ENCODE peak calls at places on chromosome 18, in eight cellular contexts. E, C, W, Z, X, M, F and S are unnamed samples. For H3K4me1, the result is how much of the 10 kb centered on the place peaks cover.

GRCh38 chr18:45521151-45521550 is 94.1 kb upstream of the SLC14A2 start:
- DNase-seq in E (no peak), C (no peak), W (no peak), Z (no peak), X (no peak), M (peak), F (no peak), S (no peak)

GRCh38 chr18:40208951-40209350 is 1746.1 kb upstream of the PIK3C3 start:
- DNase-seq in E (no peak), C (no peak), W (no peak), Z (no peak), X (no peak), M (no peak), F (no peak), S (no peak)

GRCh38 chr18:25056456-25056855 is 295.5 kb downstream of the ZNF521 start:
- DNase-seq in E (no peak), C (no peak), W (no peak), Z (no peak), X (no peak), M (no peak), F (no peak), S (no peak)

GRCh38 chr18:78411539-78411938 is 568.1 kb upstream of the SALL3 start:
- DNase-seq in E (no peak), C (no peak), W (no peak), Z (no peak), X (no peak), M (no peak), F (no peak), S (no peak)

GRCh38 chr18:26526966-26527234 is 21.5 kb downstream of the KCTD1 start:
- DNase-seq in E (no peak), C (no peak), W (no peak), Z (no peak), X (no peak), M (no peak), F (no peak), S (no peak)

GRCh38 chr18:31774960-31775359 is 14.3 kb upstream of the SLC25A52 start:
- DNase-seq in E (no peak), C (no peak), W (no peak), Z (no peak), X (no peak), M (no peak), F (no peak), S (no peak)

GRCh38 chr18:45518770-45519169 is 96.5 kb upstream of the SLC14A2 start:
- DNase-seq in E (no peak), C (no peak), W (no peak), Z (no peak), X (no peak), M (no peak), F (no peak), S (no peak)

GRCh38 chr18:48061781-48062570 is 131.5 kb upstream of the SMAD2 start:
- DNase-seq in E (no peak), C (no peak), W (no peak), Z (no peak), X (no peak), M (no peak), F (no peak), S (no peak)

GRCh38 chr18:74609535-74609934 is 11.9 kb downstream of the ZNF407 start:
- DNase-seq in E (no peak), C (no peak), W (no peak), Z (no peak), X (no peak), M (peak), F (no peak), S (no peak)

GRCh38 chr18:46411862-46412690 is 244.9 kb downstream of the LOXHD1 start:
- DNase-seq in E (peak), C (peak), W (no peak), Z (peak), X (peak), M (no peak), F (peak), S (no peak)

GRCh38 chr18:79523738-79524180 is 128.0 kb downstream of the NFATC1 start:
- DNase-seq in E (peak), C (no peak), W (peak), Z (no peak), X (no peak), M (no peak), F (peak), S (no peak)

GRCh38 chr18:28791101-28791500 is 614.2 kb upstream of the CDH2 start:
- DNase-seq in E (no peak), C (no peak), W (no peak), Z (no peak), X (no peak), M (no peak), F (no peak), S (no peak)

GRCh38 chr18:51066273-51066672 is 36.3 kb downstream of the SMAD4 start:
- DNase-seq in E (no peak), C (no peak), W (no peak), Z (no peak), X (no peak), M (peak), F (no peak), S (no peak)

GRCh38 chr18:55779711-55780590 is 192.0 kb upstream of the TCF4 start:
- DNase-seq in E (peak), C (peak), W (peak), Z (no peak), X (no peak), M (peak), F (peak), S (peak)

GRCh38 chr18:45957100-45957499 is 10.0 kb downstream of the EPG5 start:
- DNase-seq in E (no peak), C (no peak), W (no peak), Z (no peak), X (no peak), M (peak), F (no peak), S (no peak)

GRCh38 chr18:75727479-75727878 is 300.0 kb upstream of the SMIM21 start:
- DNase-seq in E (peak), C (peak), W (peak), Z (no peak), X (no peak), M (peak), F (no peak), S (no peak)

GRCh38 chr18:8870528-8870927 is 165.2 kb downstream of the MTCL1 start:
- DNase-seq in E (no peak), C (no peak), W (no peak), Z (no peak), X (no peak), M (no peak), F (no peak), S (no peak)

GRCh38 chr18:7021994-7022840 is 95.4 kb downstream of the LAMA1 start:
- DNase-seq in E (no peak), C (no peak), W (peak), Z (no peak), X (no peak), M (peak), F (no peak), S (no peak)

GRCh38 chr18:6207119-6207518 is 207.6 kb downstream of the L3MBTL4 start:
- DNase-seq in E (no peak), C (no peak), W (no peak), Z (no peak), X (no peak), M (peak), F (no peak), S (no peak)

GRCh38 chr18:9174302-9174701 is 37.7 kb downstream of the ANKRD12 start:
- DNase-seq in E (no peak), C (no peak), W (no peak), Z (no peak), X (no peak), M (no peak), F (no peak), S (no peak)

GRCh38 chr18:8882632-8883408 is 177.5 kb downstream of the MTCL1 start:
- DNase-seq in E (no peak), C (no peak), W (no peak), Z (no peak), X (no peak), M (no peak), F (no peak), S (no peak)

GRCh38 chr18:9032519-9032918 is 70.0 kb upstream of the NDUFV2 start:
- DNase-seq in E (no peak), C (no peak), W (no peak), Z (no peak), X (no peak), M (no peak), F (no peak), S (no peak)

GRCh38 chr18:48832961-48833700 is 117.6 kb downstream of the SMAD7 start:
- DNase-seq in E (peak), C (no peak), W (peak), Z (peak), X (peak), M (peak), F (peak), S (no peak)

GRCh38 chr18:56052202-56052601 is 464.2 kb upstream of the TCF4 start:
- DNase-seq in E (no peak), C (no peak), W (no peak), Z (no peak), X (no peak), M (no peak), F (no peak), S (no peak)

GRCh38 chr18:75483662-75484061 is 56.2 kb upstream of the SMIM21 start:
- DNase-seq in E (no peak), C (no peak), W (no peak), Z (no peak), X (no peak), M (no peak), F (no peak), S (no peak)

GRCh38 chr18:46169464-46169941 is 65.3 kb downstream of the HAUS1 start:
- DNase-seq in E (peak), C (no peak), W (no peak), Z (no peak), X (no peak), M (peak), F (no peak), S (no peak)

GRCh38 chr18:49744395-49744987 is 68.8 kb downstream of the ACAA2 start:
- DNase-seq in E (no peak), C (no peak), W (no peak), Z (no peak), X (no peak), M (no peak), F (no peak), S (no peak)

GRCh38 chr18:40283560-40283959 is 1671.5 kb upstream of the PIK3C3 start:
- DNase-seq in E (no peak), C (no peak), W (no peak), Z (no peak), X (no peak), M (no peak), F (no peak), S (no peak)

GRCh38 chr18:9706081-9706935 is 1.8 kb upstream of the RAB31 start:
- DNase-seq in E (peak), C (no peak), W (no peak), Z (no peak), X (no peak), M (peak), F (no peak), S (no peak)

GRCh38 chr18:5167827-5168226 is 29.2 kb downstream of the AKAIN1 start:
- DNase-seq in E (no peak), C (no peak), W (no peak), Z (no peak), X (no peak), M (no peak), F (no peak), S (no peak)

GRCh38 chr18:24949908-24950307 is 402.1 kb downstream of the ZNF521 start:
- DNase-seq in E (no peak), C (no peak), W (no peak), Z (no peak), X (no peak), M (no peak), F (no peak), S (no peak)

DNA sequence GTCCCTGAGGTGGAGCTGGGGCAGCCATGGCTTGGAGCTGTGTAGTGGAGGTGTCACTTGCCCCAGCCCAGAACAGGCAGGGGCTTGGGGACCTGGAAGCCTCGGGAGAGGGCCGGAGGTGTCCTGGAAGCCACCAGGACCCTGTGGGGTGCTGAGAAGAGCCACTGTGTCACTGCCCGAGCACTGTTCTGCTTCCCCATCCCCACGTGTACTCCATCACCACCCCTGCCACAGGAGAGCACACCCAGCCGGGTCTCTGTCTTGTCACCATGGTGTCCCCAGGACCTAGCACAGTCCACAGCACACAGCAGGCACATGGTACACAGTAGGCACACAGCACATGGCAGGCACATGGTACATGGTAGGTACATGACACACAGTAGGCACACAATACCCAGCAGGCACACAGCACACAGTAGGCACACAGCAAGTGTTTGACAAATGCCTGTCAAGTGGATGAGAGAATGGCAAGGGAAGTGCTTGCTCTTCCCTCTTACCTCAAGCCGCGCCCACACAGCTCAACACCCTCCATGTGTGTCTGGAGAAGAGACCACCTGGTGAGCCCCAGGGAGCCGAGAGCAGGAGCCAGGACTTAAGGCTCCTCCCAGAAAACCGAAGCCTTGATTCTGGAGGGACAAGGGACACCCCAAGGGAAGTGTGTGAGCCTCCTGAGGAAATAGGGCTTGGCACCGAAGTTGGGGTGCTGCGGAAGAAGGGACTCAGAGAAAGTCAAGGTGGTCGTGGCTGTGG is 13.3 kb downstream of the MBP start:
- DNase-seq in E (no peak), C (no peak), W (no peak), Z (no peak), X (peak), M (no peak), F (no peak), S (peak)
- TF ChIP-seq POLR2A in E (no peak), C (no peak), W (no peak), Z (no peak), X (no peak), M (no peak), F (no peak), S (no peak)

GRCh38 chr18:14144628-14144895 is 12.3 kb upstream of the ZNF519 start:
- DNase-seq in E (no peak), C (no peak), W (no peak), Z (no peak), X (no peak), M (no peak), F (no peak), S (no peak)
- H3K4me1 ChIP-seq in E (under half), C (under half), W (under half), Z (under half), X (under half), M (under half), F (under half), S (under half)

DNA sequence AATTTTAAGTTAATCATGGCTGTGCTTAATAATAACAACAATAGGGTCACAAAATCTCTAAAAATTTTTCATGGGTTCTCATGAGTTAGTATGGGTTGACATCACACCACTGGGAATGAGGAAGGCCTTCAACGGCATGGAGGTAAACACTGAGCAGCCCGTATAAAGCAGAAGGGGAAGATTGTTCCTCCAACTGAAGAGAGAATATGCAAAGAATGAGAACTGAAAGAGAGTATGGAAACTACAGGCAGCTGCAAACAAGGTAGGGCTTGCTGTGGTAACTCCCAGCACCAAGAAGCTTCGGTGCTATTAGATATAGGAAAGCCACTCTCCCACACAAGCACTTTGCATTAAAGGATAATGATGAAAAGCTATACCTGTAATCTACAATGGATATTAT is 1242.3 kb upstream of the CELF4 start:
- DNase-seq in E (no peak), C (no peak), W (no peak), Z (no peak), X (no peak), M (no peak), F (no peak), S (no peak)
- TF ChIP-seq POLR2A in E (no peak), C (no peak), W (no peak), Z (no peak), X (no peak), M (no peak), F (no peak), S (no peak)

DNA sequence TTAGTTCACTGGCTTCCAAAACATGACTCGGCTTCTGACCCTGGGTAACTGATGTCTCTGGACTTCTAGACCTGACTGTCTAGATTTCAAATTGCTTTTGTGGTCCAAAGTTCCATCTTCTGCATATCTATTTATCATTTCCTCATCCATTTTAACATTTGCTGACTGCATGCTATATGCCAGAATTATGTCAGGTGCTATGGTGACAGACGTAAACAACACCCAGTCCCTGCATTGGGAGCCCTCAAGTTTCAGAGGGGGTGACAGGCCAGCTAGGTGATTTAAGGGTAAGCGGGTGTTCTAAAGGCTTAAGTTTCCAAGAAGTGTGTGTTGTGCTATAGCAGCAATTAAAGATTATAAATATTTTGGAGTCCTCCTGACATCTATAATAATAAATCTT is 140.8 kb downstream of the PIEZO2 start:
- DNase-seq in E (no peak), C (no peak), W (no peak), Z (no peak), X (no peak), M (no peak), F (no peak), S (no peak)
- H3K4me1 ChIP-seq in E (under half), C (under half), W (under half), Z (under half), X (under half), M (under half), F (under half), S (under half)

GRCh38 chr18:12944724-12945123 is 3.1 kb upstream of the SEH1L start:
- DNase-seq in E (peak), C (no peak), W (peak), Z (peak), X (no peak), M (no peak), F (peak), S (peak)
- TF ChIP-seq POLR2A in E (no peak), C (no peak), W (no peak), Z (no peak), X (no peak), M (no peak), F (no peak), S (no peak)

GRCh38 chr18:54250846-54251251 is 18.5 kb upstream of the POLI start:
- DNase-seq in E (no peak), C (no peak), W (no peak), Z (no peak), X (no peak), M (no peak), F (no peak), S (no peak)

GRCh38 chr18:54251606-54252400 is 17.5 kb upstream of the POLI start:
- DNase-seq in E (no peak), C (no peak), W (no peak), Z (no peak), X (no peak), M (no peak), F (no peak), S (no peak)

GRCh38 chr18:54254265-54254758 is 15.0 kb upstream of the POLI start:
- DNase-seq in E (no peak), C (no peak), W (no peak), Z (no peak), X (no peak), M (peak), F (no peak), S (no peak)

GRCh38 chr18:54257015-54257414 is 12.3 kb upstream of the POLI start:
- DNase-seq in E (no peak), C (no peak), W (no peak), Z (no peak), X (no peak), M (no peak), F (no peak), S (no peak)

GRCh38 chr18:54255141-54255540 is 14.2 kb upstream of the POLI start:
- DNase-seq in E (no peak), C (no peak), W (no peak), Z (no peak), X (no peak), M (no peak), F (no peak), S (no peak)
- H3K4me1 ChIP-seq in E (under half), C (under half), W (under half), Z (under half), X (under half), M (under half), F (under half), S (under half)

GRCh38 chr18:23170137-23170536 is 34.9 kb downstream of the CABLES1 start:
- DNase-seq in E (no peak), C (no peak), W (no peak), Z (no peak), X (no peak), M (no peak), F (no peak), S (no peak)
- TF ChIP-seq POLR2A in E (no peak), C (no peak), W (no peak), Z (no peak), X (no peak), M (no peak), F (no peak), S (no peak)

GRCh38 chr18:59695551-59695950 is 1.7 kb downstream of the CCBE1 start:
- DNase-seq in E (no peak), C (no peak), W (no peak), Z (no peak), X (no peak), M (no peak), F (no peak), S (no peak)

GRCh38 chr18:59696311-59697235 is 650 bp downstream of the CCBE1 start:
- DNase-seq in E (peak), C (peak), W (peak), Z (no peak), X (no peak), M (peak), F (no peak), S (peak)

GRCh38 chr18:59699061-59699460 is 1.8 kb upstream of the CCBE1 start:
- DNase-seq in E (no peak), C (no peak), W (no peak), Z (no peak), X (no peak), M (no peak), F (no peak), S (no peak)

GRCh38 chr18:59699750-59700534 is 2.7 kb upstream of the CCBE1 start:
- DNase-seq in E (no peak), C (no peak), W (no peak), Z (no peak), X (no peak), M (no peak), F (no peak), S (no peak)

DNA sequence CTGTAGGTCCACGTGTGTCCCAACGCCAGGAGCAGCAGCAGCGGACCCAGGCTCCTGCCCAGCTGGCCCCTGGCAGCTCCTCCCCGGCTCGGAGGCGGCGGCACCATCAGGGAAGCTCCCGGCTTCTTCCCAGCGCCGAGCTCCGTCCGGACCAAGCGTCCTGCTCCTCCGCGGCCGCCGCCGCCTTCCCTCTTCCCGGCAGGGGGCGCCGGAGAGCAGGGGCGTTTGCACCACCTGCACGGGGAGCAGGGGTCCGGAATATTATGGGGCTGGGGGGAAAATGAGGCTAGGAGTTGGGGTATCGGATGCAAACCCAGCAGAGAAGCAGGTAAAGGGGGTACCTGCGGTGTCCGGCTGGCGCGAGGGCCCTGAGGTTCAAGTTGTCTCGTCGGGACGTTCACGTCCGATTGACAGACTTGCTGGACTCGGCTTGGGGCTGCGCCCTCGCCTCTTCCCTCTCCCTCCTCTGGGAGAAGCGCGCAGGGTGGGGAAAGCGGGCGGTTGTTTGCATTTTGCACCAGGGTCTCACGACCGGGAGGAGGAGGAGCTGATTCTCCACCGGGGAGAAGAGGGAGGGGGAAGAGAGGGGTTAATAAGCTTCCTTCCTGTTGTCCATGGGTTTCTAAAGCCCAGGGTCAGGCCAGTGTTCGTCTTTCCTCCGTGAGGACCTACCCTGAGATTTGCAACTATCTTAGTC is at the start of gene CCBE1:
- DNase-seq in E (peak), C (peak), W (peak), Z (no peak), X (peak), M (peak), F (peak), S (peak)
- H3K4me1 ChIP-seq in E (under half), C (under half), W (under half), Z (under half), X (under half), M (under half), F (under half), S (under half)